ENCODE peak calls at places on chromosome 21, in seven cellular contexts. E, V, H, O, W, D and I are unnamed samples.

GRCh38 chr21:25002676-25003075 is 604.6 kb downstream of the MRPL39 start:
- DNase-seq in E (no peak), V (no peak), H (no peak), O (no peak), W (no peak), D (no peak), I (no peak)

GRCh38 chr21:44785620-44786344 is 15.8 kb downstream of the UBE2G2 start:
- DNase-seq in E (no peak), V (no peak), H (no peak), O (no peak), W (no peak), D (no peak), I (no peak)

GRCh38 chr21:41716756-41717155 is 50.1 kb downstream of the RIPK4 start:
- DNase-seq in E (no peak), V (no peak), H (no peak), O (no peak), W (no peak), D (no peak), I (no peak)

GRCh38 chr21:21230672-21231071 is 232.5 kb downstream of the NCAM2 start:
- DNase-seq in E (no peak), V (peak; percentile 39), H (no peak), O (no peak), W (no peak), D (no peak), I (no peak)

GRCh38 chr21:42621166-42621827 is 32.1 kb upstream of the PDE9A start:
- DNase-seq in E (no peak), V (no peak), H (peak; percentile 21), O (no peak), W (no peak), D (no peak), I (no peak)

GRCh38 chr21:34243562-34243961 is 120.2 kb upstream of the KCNE2 start:
- DNase-seq in E (peak; percentile 15), V (peak; percentile 34), H (peak; percentile 16), O (peak; percentile 39), W (peak; percentile 4), D (no peak), I (no peak)

GRCh38 chr21:43988506-43989230 is 23.4 kb upstream of the TRAPPC10 start:
- DNase-seq in E (no peak), V (no peak), H (no peak), O (no peak), W (no peak), D (no peak), I (no peak)

GRCh38 chr21:37153193-37153934 is 80.3 kb downstream of the TTC3 start:
- DNase-seq in E (no peak), V (peak; percentile 32), H (no peak), O (no peak), W (no peak), D (no peak), I (no peak)

GRCh38 chr21:23963454-23963853 is 1643.8 kb downstream of the MRPL39 start:
- DNase-seq in E (no peak), V (peak; percentile 15), H (no peak), O (no peak), W (no peak), D (no peak), I (no peak)

GRCh38 chr21:44984792-44985440 is 45.1 kb downstream of the SLX9 start:
- DNase-seq in E (no peak), V (no peak), H (no peak), O (peak; percentile 76), W (no peak), D (no peak), I (no peak)

GRCh38 chr21:45926281-45926680 is 55.3 kb upstream of the COL6A1 start:
- DNase-seq in E (no peak), V (no peak), H (no peak), O (no peak), W (no peak), D (no peak), I (no peak)

GRCh38 chr21:43824250-43824882 is 35.0 kb downstream of the RRP1 start:
- DNase-seq in E (peak; percentile 69), V (peak; percentile 38), H (peak; percentile 23), O (no peak), W (no peak), D (no peak), I (no peak)

GRCh38 chr21:26079376-26079775 is 91.2 kb downstream of the APP start:
- DNase-seq in E (no peak), V (peak; percentile 65), H (no peak), O (no peak), W (no peak), D (no peak), I (peak; percentile 29)

GRCh38 chr21:29022141-29022540 is 2.3 kb upstream of the USP16 start:
- DNase-seq in E (no peak), V (peak; percentile 62), H (no peak), O (no peak), W (peak; percentile 14), D (no peak), I (no peak)

GRCh38 chr21:15826147-15826780 is 96.5 kb downstream of the USP25 start:
- DNase-seq in E (no peak), V (peak; percentile 58), H (peak; percentile 66), O (peak; percentile 16), W (peak; percentile 40), D (no peak), I (no peak)

GRCh38 chr21:33857846-33858671 is 57.5 kb downstream of the ATP5PO start:
- DNase-seq in E (no peak), V (no peak), H (no peak), O (peak; percentile 44), W (no peak), D (no peak), I (no peak)

GRCh38 chr21:44255519-44255981 is 6.1 kb downstream of the DNMT3L start:
- DNase-seq in E (peak; percentile 51), V (no peak), H (no peak), O (peak; percentile 7), W (no peak), D (no peak), I (no peak)

GRCh38 chr21:41798326-41798725 is 31.5 kb upstream of the RIPK4 start:
- DNase-seq in E (no peak), V (no peak), H (no peak), O (no peak), W (no peak), D (peak; percentile 43), I (no peak)

GRCh38 chr21:14284439-14284838 is 68.5 kb downstream of the RBM11 start:
- DNase-seq in E (no peak), V (no peak), H (no peak), O (no peak), W (no peak), D (no peak), I (no peak)